ENCODE peak calls at places on chromosomes 12 and 14, in eight cellular contexts. F, L, G, Z, R, I, P and H are unnamed samples.
A peak's percentile ranks its signal among the peaks of the same experiment; 100 is the strongest.

GRCh38 chr14:69491226-69491625 is 6.7 kb downstream of the PLEKHD1 start:
- DNase-seq in F (no peak), L (no peak), G (no peak), Z (no peak), R (no peak), I (no peak), P (no peak), H (no peak)

GRCh38 chr12:80551897-80552296 is 107.9 kb downstream of the PTPRQ start:
- DNase-seq in F (peak; percentile 87), L (no peak), G (no peak), Z (no peak), R (peak; percentile 98), I (no peak), P (peak; percentile 4), H (no peak)

GRCh38 chr14:106174206-106174605 is 647.8 kb downstream of the TMEM121 start:
- DNase-seq in F (no peak), L (peak; percentile 49), G (no peak), Z (no peak), R (no peak), I (no peak), P (no peak), H (no peak)

GRCh38 chr12:56634242-56634836 is 4.2 kb upstream of the BAZ2A start:
- DNase-seq in F (no peak), L (peak; percentile 11), G (peak; percentile 77), Z (peak; percentile 30), R (peak; percentile 6), I (no peak), P (peak; percentile 59), H (no peak)

GRCh38 chr12:103771466-103771865 is 69.6 kb downstream of the NT5DC3 start:
- DNase-seq in F (no peak), L (no peak), G (peak; percentile 59), Z (no peak), R (peak; percentile 35), I (no peak), P (peak; percentile 59), H (peak; percentile 40)

GRCh38 chr12:48787791-48788521 is 933 bp downstream of the ADCY6 start:
- DNase-seq in F (no peak), L (no peak), G (peak; percentile 16), Z (no peak), R (no peak), I (no peak), P (no peak), H (no peak)

GRCh38 chr12:121295123-121295745 is 1.3 kb downstream of the CAMKK2 start:
- DNase-seq in F (no peak), L (no peak), G (peak; percentile 59), Z (no peak), R (no peak), I (no peak), P (peak; percentile 31), H (no peak)

GRCh38 chr12:14239350-14239934 is 126.0 kb upstream of the ATF7IP start:
- DNase-seq in F (no peak), L (no peak), G (no peak), Z (no peak), R (peak; percentile 24), I (no peak), P (no peak), H (no peak)

GRCh38 chr12:96194901-96195844 is 998 bp downstream of the ELK3 start:
- DNase-seq in F (no peak), L (peak; percentile 61), G (peak; percentile 56), Z (peak; percentile 32), R (peak; percentile 91), I (no peak), P (peak; percentile 71), H (peak; percentile 49)

GRCh38 chr12:96195845-96196451 is 1.8 kb downstream of the ELK3 start:
- DNase-seq in F (no peak), L (peak; percentile 25), G (peak; percentile 75), Z (no peak), R (peak; percentile 76), I (no peak), P (peak; percentile 45), H (peak; percentile 38)

GRCh38 chr12:96193725-96194571 is at the start of gene ELK3:
- DNase-seq in F (no peak), L (peak; percentile 55), G (peak; percentile 71), Z (peak; percentile 81), R (peak; percentile 67), I (no peak), P (peak; percentile 56), H (peak; percentile 38)

GRCh38 chr12:96192926-96193573 is 1.1 kb upstream of the ELK3 start:
- DNase-seq in F (no peak), L (no peak), G (no peak), Z (no peak), R (no peak), I (no peak), P (no peak), H (no peak)

GRCh38 chr12:96194572-96194889 is 356 bp downstream of the ELK3 start:
- DNase-seq in F (no peak), L (no peak), G (no peak), Z (no peak), R (no peak), I (no peak), P (no peak), H (no peak)
- H3K4me3 ChIP-seq in F (peak overlapping the region; percentile 90), L (peak overlapping the region; percentile 83), G (peak overlapping the region; percentile 71), Z (peak overlapping the region; percentile 72), R (peak overlapping the region; percentile 98), I (peak overlapping the region; percentile 92), P (peak overlapping the region; percentile 93), H (peak overlapping the region; percentile 84)

DNA sequence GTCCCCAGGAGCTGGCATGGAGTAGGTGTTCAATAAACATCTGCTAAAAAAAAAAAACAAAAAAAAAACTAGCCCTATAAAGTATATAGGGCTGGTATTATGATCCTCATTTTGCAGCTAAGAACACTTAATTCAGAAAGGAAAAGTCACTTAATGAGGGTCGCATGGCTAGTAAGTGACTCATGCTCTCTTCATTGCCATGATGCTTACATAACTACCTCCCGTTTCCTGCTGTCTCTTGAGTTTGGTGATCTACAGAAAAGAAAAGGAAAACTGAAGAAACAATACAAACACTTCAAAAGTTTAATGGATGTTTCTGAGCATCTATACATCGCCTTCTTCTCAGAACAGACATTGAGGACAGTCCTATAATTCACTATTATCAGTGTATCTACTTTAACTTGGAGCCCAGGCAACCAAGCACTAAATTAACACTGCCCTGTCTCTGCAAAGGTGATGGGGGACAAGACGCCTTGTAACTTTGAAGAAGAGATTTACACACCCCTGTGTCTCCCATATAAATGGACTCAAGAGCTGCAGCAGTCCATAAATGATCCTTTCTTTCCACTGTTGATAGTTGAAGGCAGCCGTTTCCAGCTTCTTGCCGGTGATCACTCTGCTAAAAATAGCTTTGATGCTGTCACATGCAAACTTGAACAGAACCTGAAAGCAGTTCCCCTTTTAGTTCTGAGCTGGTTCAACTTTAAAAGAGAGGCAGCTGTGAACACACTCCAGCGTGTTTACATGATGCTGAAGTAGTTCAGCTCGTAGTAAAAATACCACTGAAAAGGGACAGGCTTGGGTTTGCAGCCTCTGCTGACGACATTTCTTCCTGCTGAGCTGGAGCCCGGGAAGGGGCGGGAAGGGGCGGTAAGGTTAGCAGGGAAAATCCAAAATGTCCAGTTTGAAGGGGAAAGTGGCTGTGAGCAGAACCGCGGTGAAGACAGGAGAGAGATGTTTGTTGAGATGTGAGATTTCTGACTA is 113.3 kb downstream of the FOXN3 start:
- DNase-seq in F (peak; percentile 67), L (no peak), G (peak; percentile 22), Z (peak; percentile 76), R (peak; percentile 90), I (no peak), P (no peak), H (no peak)
- H3K4me3 ChIP-seq in F (peak overlapping the region; percentile 11), L (no peak overlapping the region), G (no peak overlapping the region), Z (peak overlapping the region; percentile 26), R (peak overlapping the region; percentile 12), I (peak overlapping the region; percentile 7), P (no peak overlapping the region), H (no peak overlapping the region)

DNA sequence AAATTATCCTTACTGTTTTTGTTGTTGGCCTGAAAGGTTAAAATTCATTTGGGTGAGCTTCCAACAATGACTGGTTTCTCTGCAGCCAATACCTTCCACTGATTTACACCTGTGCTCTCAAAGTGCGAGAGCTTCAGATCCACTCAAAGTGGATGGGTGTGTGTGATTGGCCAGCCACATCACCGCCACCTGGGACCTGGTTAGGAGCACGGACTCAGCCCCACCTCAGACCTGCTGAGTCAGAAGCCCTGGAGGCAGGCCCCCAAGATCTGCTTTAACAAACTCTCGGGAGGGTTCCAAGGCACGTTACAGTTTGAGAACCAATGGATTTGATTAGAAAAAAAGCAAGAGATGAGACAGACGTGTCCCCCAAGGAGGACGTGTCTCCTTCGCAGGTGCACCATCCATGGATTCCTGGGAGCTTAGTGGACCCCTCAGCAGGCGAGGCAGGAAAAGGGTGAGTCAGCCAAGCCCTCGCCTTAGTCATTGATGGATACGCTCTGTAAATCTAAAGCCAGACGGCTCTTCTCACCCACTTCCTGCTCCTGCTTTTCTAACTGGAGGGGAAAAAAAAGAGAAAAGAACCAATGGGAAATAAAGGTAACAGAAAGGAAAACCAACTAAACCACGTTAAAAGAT is 24.5 kb downstream of the FZD10 start:
- DNase-seq in F (no peak), L (no peak), G (no peak), Z (no peak), R (no peak), I (no peak), P (peak; percentile 24), H (peak; percentile 50)
- H3K4me3 ChIP-seq in F (no peak overlapping the region), L (no peak overlapping the region), G (no peak overlapping the region), Z (no peak overlapping the region), R (no peak overlapping the region), I (no peak overlapping the region), P (no peak overlapping the region), H (no peak overlapping the region)

DNA sequence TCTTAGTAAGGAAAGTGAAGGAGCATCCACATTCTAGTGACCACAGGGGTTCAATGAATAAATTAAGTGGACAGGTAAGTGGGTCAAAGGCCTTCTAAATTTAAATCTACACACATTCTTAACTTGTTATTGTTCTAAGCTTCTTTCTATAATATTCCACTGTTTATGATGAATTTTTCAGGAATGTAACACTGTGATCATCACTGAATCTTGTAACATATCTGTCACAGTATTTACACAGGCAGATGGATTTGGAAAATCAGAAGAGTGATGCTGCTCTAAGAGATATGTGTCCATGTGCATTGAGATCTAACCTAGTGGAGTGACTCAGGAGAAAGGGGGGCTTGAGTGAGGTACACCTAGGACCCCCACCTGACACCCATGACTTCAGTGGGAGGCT is 115.4 kb upstream of the OVCH1 start:
- DNase-seq in F (no peak), L (no peak), G (no peak), Z (no peak), R (no peak), I (no peak), P (no peak), H (no peak)
- H3K4me3 ChIP-seq in F (no peak overlapping the region), L (no peak overlapping the region), G (no peak overlapping the region), Z (no peak overlapping the region), R (no peak overlapping the region), I (no peak overlapping the region), P (no peak overlapping the region), H (no peak overlapping the region)

GRCh38 chr12:96719671-96720362 is 187.2 kb upstream of the NEDD1 start:
- DNase-seq in F (no peak), L (no peak), G (no peak), Z (no peak), R (peak; percentile 64), I (no peak), P (no peak), H (no peak)

GRCh38 chr12:96720363-96720705 is 186.7 kb upstream of the NEDD1 start:
- DNase-seq in F (no peak), L (no peak), G (no peak), Z (no peak), R (no peak), I (no peak), P (peak; percentile 35), H (no peak)
- H3K4me3 ChIP-seq in F (peak overlapping the region; percentile 17), L (peak overlapping the region; percentile 78), G (no peak overlapping the region), Z (peak overlapping the region; percentile 39), R (peak overlapping the region; percentile 35), I (peak overlapping the region; percentile 37), P (peak overlapping the region; percentile 34), H (no peak overlapping the region)